ENCODE peak calls at places on chromosomes 13 and 19, in five cellular contexts. One of them, this sample, is unnamed.

GRCh38 chr19:28285917-28286316 is 927.0 kb downstream of the UQCRFS1 start:
- DNase-seq in activated CD4-positive, alpha-beta T cell treated with anti-CD3 and anti-CD28 coated beads for 48 hours: no peak
- DNase-seq in ascending aorta: no peak
- DNase-seq in cardiac muscle cell: no peak
- DNase-seq in islet precursor cell: no peak
- DNase-seq in this sample: no peak

GRCh38 chr19:18021121-18021755 is 13.3 kb downstream of the ARRDC2 start:
- DNase-seq in activated CD4-positive, alpha-beta T cell treated with anti-CD3 and anti-CD28 coated beads for 48 hours: peak
- DNase-seq in ascending aorta: peak
- DNase-seq in cardiac muscle cell: peak
- DNase-seq in islet precursor cell: no peak
- DNase-seq in this sample: no peak

GRCh38 chr19:406999-407491 is 1.9 kb downstream of the C2CD4C start:
- DNase-seq in activated CD4-positive, alpha-beta T cell treated with anti-CD3 and anti-CD28 coated beads for 48 hours: no peak
- DNase-seq in ascending aorta: no peak
- DNase-seq in cardiac muscle cell: no peak
- DNase-seq in islet precursor cell: peak
- DNase-seq in this sample: peak

GRCh38 chr19:47228937-47229673 is 1.9 kb downstream of the BBC3 start:
- DNase-seq in activated CD4-positive, alpha-beta T cell treated with anti-CD3 and anti-CD28 coated beads for 48 hours: peak
- DNase-seq in ascending aorta: no peak
- DNase-seq in cardiac muscle cell: no peak
- DNase-seq in islet precursor cell: no peak
- DNase-seq in this sample: no peak

GRCh38 chr13:80399340-80400163 is 58.6 kb upstream of the SPRY2 start:
- DNase-seq in activated CD4-positive, alpha-beta T cell treated with anti-CD3 and anti-CD28 coated beads for 48 hours: peak
- DNase-seq in ascending aorta: no peak
- DNase-seq in cardiac muscle cell: no peak
- DNase-seq in islet precursor cell: no peak
- DNase-seq in this sample: no peak

GRCh38 chr13:109938255-109938936 is 152.0 kb upstream of the IRS2 start:
- DNase-seq in activated CD4-positive, alpha-beta T cell treated with anti-CD3 and anti-CD28 coated beads for 48 hours: no peak
- DNase-seq in ascending aorta: no peak
- DNase-seq in cardiac muscle cell: peak
- DNase-seq in islet precursor cell: no peak
- DNase-seq in this sample: no peak

GRCh38 chr13:91347996-91348905 is 764 bp downstream of the MIR17HG start:
- DNase-seq in activated CD4-positive, alpha-beta T cell treated with anti-CD3 and anti-CD28 coated beads for 48 hours: peak
- DNase-seq in ascending aorta: no peak
- DNase-seq in cardiac muscle cell: peak
- DNase-seq in islet precursor cell: peak
- DNase-seq in this sample: no peak

GRCh38 chr19:48060381-48060780 is 16.5 kb upstream of the CABP5 start:
- DNase-seq in activated CD4-positive, alpha-beta T cell treated with anti-CD3 and anti-CD28 coated beads for 48 hours: no peak
- DNase-seq in ascending aorta: no peak
- DNase-seq in cardiac muscle cell: no peak
- DNase-seq in islet precursor cell: no peak
- DNase-seq in this sample: no peak

GRCh38 chr13:27008733-27009132 is 162.9 kb downstream of the USP12 start:
- DNase-seq in activated CD4-positive, alpha-beta T cell treated with anti-CD3 and anti-CD28 coated beads for 48 hours: no peak
- DNase-seq in ascending aorta: no peak
- DNase-seq in cardiac muscle cell: no peak
- DNase-seq in islet precursor cell: no peak
- DNase-seq in this sample: no peak

GRCh38 chr13:111599791-111600190 is 279.3 kb downstream of the TEX29 start:
- DNase-seq in activated CD4-positive, alpha-beta T cell treated with anti-CD3 and anti-CD28 coated beads for 48 hours: no peak
- DNase-seq in ascending aorta: no peak
- DNase-seq in cardiac muscle cell: no peak
- DNase-seq in islet precursor cell: peak
- DNase-seq in this sample: no peak

GRCh38 chr13:106113796-106114195 is 421.7 kb downstream of the EFNB2 start:
- DNase-seq in activated CD4-positive, alpha-beta T cell treated with anti-CD3 and anti-CD28 coated beads for 48 hours: no peak
- DNase-seq in ascending aorta: no peak
- DNase-seq in cardiac muscle cell: no peak
- DNase-seq in islet precursor cell: no peak
- DNase-seq in this sample: no peak

GRCh38 chr13:106416645-106417044 is 118.8 kb downstream of the EFNB2 start:
- DNase-seq in activated CD4-positive, alpha-beta T cell treated with anti-CD3 and anti-CD28 coated beads for 48 hours: no peak
- DNase-seq in ascending aorta: no peak
- DNase-seq in cardiac muscle cell: no peak
- DNase-seq in islet precursor cell: no peak
- DNase-seq in this sample: no peak

GRCh38 chr19:2546128-2547032 is 70.5 kb downstream of the GADD45B start:
- DNase-seq in activated CD4-positive, alpha-beta T cell treated with anti-CD3 and anti-CD28 coated beads for 48 hours: no peak
- DNase-seq in ascending aorta: peak
- DNase-seq in cardiac muscle cell: peak
- DNase-seq in islet precursor cell: peak
- DNase-seq in this sample: no peak

GRCh38 chr19:8567522-8568172 is 9.6 kb downstream of the MYO1F start:
- DNase-seq in activated CD4-positive, alpha-beta T cell treated with anti-CD3 and anti-CD28 coated beads for 48 hours: no peak
- DNase-seq in ascending aorta: no peak
- DNase-seq in cardiac muscle cell: no peak
- DNase-seq in islet precursor cell: no peak
- DNase-seq in this sample: no peak

GRCh38 chr13:40186636-40187323 is 479.7 kb downstream of the FOXO1 start:
- DNase-seq in activated CD4-positive, alpha-beta T cell treated with anti-CD3 and anti-CD28 coated beads for 48 hours: no peak
- DNase-seq in ascending aorta: no peak
- DNase-seq in cardiac muscle cell: no peak
- DNase-seq in islet precursor cell: no peak
- DNase-seq in this sample: no peak

GRCh38 chr13:30143671-30144400 is 163.5 kb downstream of the KATNAL1 start:
- DNase-seq in activated CD4-positive, alpha-beta T cell treated with anti-CD3 and anti-CD28 coated beads for 48 hours: no peak
- DNase-seq in ascending aorta: no peak
- DNase-seq in cardiac muscle cell: peak
- DNase-seq in islet precursor cell: no peak
- DNase-seq in this sample: no peak

GRCh38 chr19:45099465-45100201 is 6.7 kb downstream of the PPP1R37 start:
- DNase-seq in activated CD4-positive, alpha-beta T cell treated with anti-CD3 and anti-CD28 coated beads for 48 hours: no peak
- DNase-seq in ascending aorta: no peak
- DNase-seq in cardiac muscle cell: no peak
- DNase-seq in islet precursor cell: peak
- DNase-seq in this sample: no peak

GRCh38 chr19:7602240-7602934 is 6.7 kb downstream of the CAMSAP3 start:
- DNase-seq in activated CD4-positive, alpha-beta T cell treated with anti-CD3 and anti-CD28 coated beads for 48 hours: no peak
- DNase-seq in ascending aorta: no peak
- DNase-seq in cardiac muscle cell: peak
- DNase-seq in islet precursor cell: no peak
- DNase-seq in this sample: peak

GRCh38 chr13:46759861-46760260 is 37.1 kb downstream of the ESD start:
- DNase-seq in activated CD4-positive, alpha-beta T cell treated with anti-CD3 and anti-CD28 coated beads for 48 hours: no peak
- DNase-seq in ascending aorta: no peak
- DNase-seq in cardiac muscle cell: peak
- DNase-seq in islet precursor cell: no peak
- DNase-seq in this sample: no peak

GRCh38 chr19:40687525-40688016 is 2.9 kb downstream of the NUMBL start:
- DNase-seq in activated CD4-positive, alpha-beta T cell treated with anti-CD3 and anti-CD28 coated beads for 48 hours: no peak
- DNase-seq in ascending aorta: peak
- DNase-seq in cardiac muscle cell: peak
- DNase-seq in islet precursor cell: no peak
- DNase-seq in this sample: no peak

GRCh38 chr19:3752492-3752891 is 9.0 kb downstream of the APBA3 start:
- DNase-seq in activated CD4-positive, alpha-beta T cell treated with anti-CD3 and anti-CD28 coated beads for 48 hours: no peak
- DNase-seq in ascending aorta: no peak
- DNase-seq in cardiac muscle cell: no peak
- DNase-seq in islet precursor cell: no peak
- DNase-seq in this sample: no peak

GRCh38 chr19:2055871-2056809 is 5.1 kb upstream of the MKNK2 start:
- DNase-seq in activated CD4-positive, alpha-beta T cell treated with anti-CD3 and anti-CD28 coated beads for 48 hours: no peak
- DNase-seq in ascending aorta: no peak
- DNase-seq in cardiac muscle cell: peak
- DNase-seq in islet precursor cell: no peak
- DNase-seq in this sample: peak

GRCh38 chr13:22064854-22065646 is 394.2 kb downstream of the FGF9 start:
- DNase-seq in activated CD4-positive, alpha-beta T cell treated with anti-CD3 and anti-CD28 coated beads for 48 hours: no peak
- DNase-seq in ascending aorta: no peak
- DNase-seq in cardiac muscle cell: no peak
- DNase-seq in islet precursor cell: peak
- DNase-seq in this sample: no peak

GRCh38 chr19:47152632-47153031 is 22.0 kb downstream of the SAE1 start:
- DNase-seq in activated CD4-positive, alpha-beta T cell treated with anti-CD3 and anti-CD28 coated beads for 48 hours: no peak
- DNase-seq in ascending aorta: no peak
- DNase-seq in cardiac muscle cell: no peak
- DNase-seq in islet precursor cell: no peak
- DNase-seq in this sample: no peak

GRCh38 chr19:48999481-49000325 is 6.0 kb downstream of the RUVBL2 start:
- DNase-seq in activated CD4-positive, alpha-beta T cell treated with anti-CD3 and anti-CD28 coated beads for 48 hours: peak
- DNase-seq in ascending aorta: no peak
- DNase-seq in cardiac muscle cell: peak
- DNase-seq in islet precursor cell: peak
- DNase-seq in this sample: peak

GRCh38 chr19:45578861-45579260 is 5.7 kb downstream of the OPA3 start:
- DNase-seq in activated CD4-positive, alpha-beta T cell treated with anti-CD3 and anti-CD28 coated beads for 48 hours: no peak
- DNase-seq in ascending aorta: no peak
- DNase-seq in cardiac muscle cell: no peak
- DNase-seq in islet precursor cell: no peak
- DNase-seq in this sample: no peak

GRCh38 chr19:19403373-19403901 is 2.0 kb upstream of the GATAD2A start:
- DNase-seq in activated CD4-positive, alpha-beta T cell treated with anti-CD3 and anti-CD28 coated beads for 48 hours: peak
- DNase-seq in ascending aorta: no peak
- DNase-seq in cardiac muscle cell: peak
- DNase-seq in islet precursor cell: no peak
- DNase-seq in this sample: no peak

GRCh38 chr19:49835562-49835961 is 15.4 kb upstream of the PTOV1 start:
- DNase-seq in activated CD4-positive, alpha-beta T cell treated with anti-CD3 and anti-CD28 coated beads for 48 hours: no peak
- DNase-seq in ascending aorta: no peak
- DNase-seq in cardiac muscle cell: no peak
- DNase-seq in islet precursor cell: no peak
- DNase-seq in this sample: peak

GRCh38 chr13:97982286-97982685 is 28.8 kb downstream of the IPO5 start:
- DNase-seq in activated CD4-positive, alpha-beta T cell treated with anti-CD3 and anti-CD28 coated beads for 48 hours: no peak
- DNase-seq in ascending aorta: no peak
- DNase-seq in cardiac muscle cell: peak
- DNase-seq in islet precursor cell: no peak
- DNase-seq in this sample: no peak

GRCh38 chr19:1944916-1945561 is 4.1 kb downstream of the CSNK1G2 start:
- DNase-seq in activated CD4-positive, alpha-beta T cell treated with anti-CD3 and anti-CD28 coated beads for 48 hours: no peak
- DNase-seq in ascending aorta: no peak
- DNase-seq in cardiac muscle cell: no peak
- DNase-seq in islet precursor cell: no peak
- DNase-seq in this sample: no peak

GRCh38 chr13:100625447-100625846 is 36.9 kb upstream of the GGACT start:
- DNase-seq in activated CD4-positive, alpha-beta T cell treated with anti-CD3 and anti-CD28 coated beads for 48 hours: no peak
- DNase-seq in ascending aorta: no peak
- DNase-seq in cardiac muscle cell: no peak
- DNase-seq in islet precursor cell: peak
- DNase-seq in this sample: no peak

GRCh38 chr13:46795321-46795720 is 1.6 kb downstream of the ESD start:
- DNase-seq in activated CD4-positive, alpha-beta T cell treated with anti-CD3 and anti-CD28 coated beads for 48 hours: peak
- DNase-seq in ascending aorta: no peak
- DNase-seq in cardiac muscle cell: no peak
- DNase-seq in islet precursor cell: no peak
- DNase-seq in this sample: no peak

GRCh38 chr19:56597696-56598095 is 2.6 kb downstream of the ZNF71 start:
- DNase-seq in activated CD4-positive, alpha-beta T cell treated with anti-CD3 and anti-CD28 coated beads for 48 hours: no peak
- DNase-seq in ascending aorta: no peak
- DNase-seq in cardiac muscle cell: no peak
- DNase-seq in islet precursor cell: no peak
- DNase-seq in this sample: no peak

GRCh38 chr13:110963554-110963970 is 48.7 kb upstream of the ANKRD10 start:
- DNase-seq in activated CD4-positive, alpha-beta T cell treated with anti-CD3 and anti-CD28 coated beads for 48 hours: no peak
- DNase-seq in ascending aorta: no peak
- DNase-seq in cardiac muscle cell: no peak
- DNase-seq in islet precursor cell: no peak
- DNase-seq in this sample: no peak